ENCODE peak calls at places on chromosomes 16 and 17, in eight cellular contexts. One of them, this sample, is unnamed.
A peak's percentile ranks its signal among the peaks of the same experiment; 100 is the strongest.

GRCh38 chr16:61382435-61382834 is 653.8 kb downstream of the CDH8 start:
- DNase-seq in thyroid gland: no peak
- DNase-seq in testis: no peak
- DNase-seq in esophagus muscularis mucosa: no peak
- DNase-seq in stomach: no peak
- DNase-seq in uterus: no peak
- DNase-seq in transverse colon: no peak
- DNase-seq in ovary: no peak
- DNase-seq in this sample: no peak

GRCh38 chr17:2368383-2368782 is 31.1 kb downstream of the SGSM2 start:
- DNase-seq in stomach: no peak
- DNase-seq in esophagus muscularis mucosa: no peak
- DNase-seq in testis: no peak
- DNase-seq in thyroid gland: no peak
- DNase-seq in transverse colon: no peak
- DNase-seq in ovary: no peak
- DNase-seq in uterus: no peak
- DNase-seq in this sample: no peak

GRCh38 chr17:48121921-48122650 is 14.5 kb downstream of the SNX11 start:
- DNase-seq in transverse colon: no peak
- DNase-seq in testis: no peak
- DNase-seq in uterus: no peak
- DNase-seq in ovary: no peak
- DNase-seq in thyroid gland: peak; percentile 82
- DNase-seq in stomach: no peak
- DNase-seq in esophagus muscularis mucosa: no peak
- DNase-seq in this sample: no peak

GRCh38 chr16:86248325-86248905 is 261.9 kb upstream of the FOXF1 start:
- DNase-seq in stomach: no peak
- DNase-seq in ovary: no peak
- DNase-seq in esophagus muscularis mucosa: no peak
- DNase-seq in uterus: no peak
- DNase-seq in thyroid gland: no peak
- DNase-seq in transverse colon: no peak
- DNase-seq in testis: no peak
- DNase-seq in this sample: no peak

GRCh38 chr16:1428511-1428910 is 2.4 kb upstream of the PERCC1 start:
- DNase-seq in stomach: no peak
- DNase-seq in thyroid gland: no peak
- DNase-seq in transverse colon: no peak
- DNase-seq in esophagus muscularis mucosa: no peak
- DNase-seq in testis: no peak
- DNase-seq in uterus: no peak
- DNase-seq in ovary: no peak
- DNase-seq in this sample: no peak

GRCh38 chr17:17613708-17614114 is 22.2 kb upstream of the PEMT start:
- DNase-seq in stomach: peak; percentile 63
- DNase-seq in thyroid gland: peak; percentile 66
- DNase-seq in uterus: peak; percentile 63
- DNase-seq in testis: peak; percentile 87
- DNase-seq in transverse colon: peak; percentile 48
- DNase-seq in ovary: peak; percentile 39
- DNase-seq in esophagus muscularis mucosa: no peak
- DNase-seq in this sample: peak; percentile 59

GRCh38 chr17:14725729-14726128 is 424.8 kb downstream of the HS3ST3B1 start:
- DNase-seq in thyroid gland: no peak
- DNase-seq in ovary: no peak
- DNase-seq in testis: no peak
- DNase-seq in transverse colon: no peak
- DNase-seq in stomach: no peak
- DNase-seq in uterus: no peak
- DNase-seq in esophagus muscularis mucosa: no peak
- DNase-seq in this sample: no peak

GRCh38 chr16:81752225-81752875 is 26.7 kb upstream of the PLCG2 start:
- DNase-seq in uterus: no peak
- DNase-seq in ovary: no peak
- DNase-seq in transverse colon: peak; percentile 73
- DNase-seq in testis: peak; percentile 43
- DNase-seq in thyroid gland: no peak
- DNase-seq in esophagus muscularis mucosa: peak; percentile 92
- DNase-seq in stomach: peak; percentile 52
- DNase-seq in this sample: peak; percentile 54

GRCh38 chr16:528111-529011 is 849 bp downstream of the CAPN15 start:
- DNase-seq in testis: no peak
- DNase-seq in ovary: peak; percentile 71
- DNase-seq in stomach: peak; percentile 66
- DNase-seq in thyroid gland: peak; percentile 24
- DNase-seq in transverse colon: peak; percentile 87
- DNase-seq in esophagus muscularis mucosa: no peak
- DNase-seq in uterus: no peak
- DNase-seq in this sample: peak; percentile 43

GRCh38 chr17:45228985-45229517 is 7.4 kb downstream of the FMNL1 start:
- DNase-seq in thyroid gland: peak; percentile 32
- DNase-seq in uterus: peak; percentile 87
- DNase-seq in transverse colon: peak; percentile 87
- DNase-seq in testis: peak; percentile 70
- DNase-seq in stomach: peak; percentile 70
- DNase-seq in esophagus muscularis mucosa: peak; percentile 95
- DNase-seq in ovary: peak; percentile 61
- DNase-seq in this sample: peak; percentile 68

DNA sequence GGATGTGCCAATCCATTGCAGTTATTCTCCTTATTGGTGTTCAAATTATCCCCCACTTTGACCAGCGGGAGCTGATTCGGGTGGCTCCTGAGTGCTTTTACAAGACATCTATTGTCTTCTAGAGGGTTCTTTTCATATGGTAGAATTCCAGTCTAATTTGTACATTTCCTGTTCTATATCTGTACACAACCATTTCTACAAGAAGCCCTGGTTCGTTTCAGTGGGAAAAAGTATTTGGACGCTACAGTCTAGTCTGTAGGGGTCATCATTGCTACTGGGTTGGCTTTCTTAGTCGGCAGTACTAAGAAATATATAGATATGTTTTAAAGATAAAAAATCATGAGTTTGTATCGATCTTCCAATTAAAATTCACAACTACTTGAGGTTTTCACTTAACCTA is 262.6 kb downstream of the MAP2K6 start:
- DNase-seq in ovary: no peak
- DNase-seq in stomach: no peak
- DNase-seq in thyroid gland: no peak
- DNase-seq in testis: no peak
- DNase-seq in esophagus muscularis mucosa: no peak
- DNase-seq in transverse colon: no peak
- DNase-seq in uterus: no peak
- DNase-seq in this sample: no peak
- TF ChIP-seq CTCF in ovary: no peak
- TF ChIP-seq CTCF in stomach: no peak
- TF ChIP-seq CTCF in thyroid gland: no peak
- TF ChIP-seq CTCF in testis: no peak
- TF ChIP-seq CTCF in esophagus muscularis mucosa: no peak
- TF ChIP-seq CTCF in transverse colon: no peak
- TF ChIP-seq CTCF in uterus: no peak
- TF ChIP-seq CTCF in this sample: no peak

GRCh38 chr17:19867654-19868395 is at the start of gene ULK2:
- DNase-seq in uterus: peak; percentile 51
- DNase-seq in thyroid gland: peak; percentile 63
- DNase-seq in ovary: peak; percentile 82
- DNase-seq in stomach: peak; percentile 68
- DNase-seq in esophagus muscularis mucosa: no peak
- DNase-seq in testis: peak; percentile 73
- DNase-seq in transverse colon: peak; percentile 56
- DNase-seq in this sample: peak; percentile 56
- TF ChIP-seq POLR2A in uterus: peak; percentile 95
- TF ChIP-seq POLR2A in thyroid gland: peak; percentile 68
- TF ChIP-seq POLR2A in ovary: peak; percentile 90
- TF ChIP-seq POLR2A in stomach: no peak
- TF ChIP-seq POLR2A in esophagus muscularis mucosa: no peak
- TF ChIP-seq POLR2A in testis: no peak
- TF ChIP-seq POLR2A in transverse colon: no peak
- TF ChIP-seq POLR2A in this sample: peak; percentile 87

DNA sequence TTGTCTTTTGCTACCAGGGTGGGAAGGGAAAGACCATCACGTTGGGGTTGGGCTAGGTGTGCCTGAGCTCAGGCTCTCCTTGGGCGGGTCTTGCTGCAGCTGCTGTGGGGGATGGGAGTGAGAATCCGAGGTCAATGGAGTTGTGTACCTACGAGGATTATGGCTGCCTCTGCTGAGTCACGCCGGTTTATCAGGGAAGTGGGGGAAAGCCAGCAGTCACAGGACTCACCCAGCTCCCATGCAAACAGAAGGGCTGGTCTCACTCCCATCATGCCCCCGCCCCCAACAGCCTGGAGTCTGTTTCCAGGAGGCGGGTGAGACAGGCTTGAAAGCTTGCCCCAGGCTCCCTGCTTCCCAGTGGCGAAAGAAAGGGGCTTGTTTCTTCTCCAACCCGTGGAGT is 1259.0 kb upstream of the GOT2 start:
- DNase-seq in esophagus muscularis mucosa: no peak
- DNase-seq in stomach: peak; percentile 65
- DNase-seq in ovary: no peak
- DNase-seq in transverse colon: no peak
- DNase-seq in uterus: no peak
- DNase-seq in thyroid gland: no peak
- DNase-seq in testis: no peak
- DNase-seq in this sample: no peak
- H3K9me3 ChIP-seq in esophagus muscularis mucosa: peaks cover 17% of the 10 kb centered on the region
- H3K9me3 ChIP-seq in stomach: no peaks in the 10 kb centered on the region
- H3K9me3 ChIP-seq in ovary: no peaks in the 10 kb centered on the region
- H3K9me3 ChIP-seq in transverse colon: peaks cover 3% of the 10 kb centered on the region
- H3K9me3 ChIP-seq in uterus: no peaks in the 10 kb centered on the region
- H3K9me3 ChIP-seq in thyroid gland: no peaks in the 10 kb centered on the region
- H3K9me3 ChIP-seq in testis: no peaks in the 10 kb centered on the region
- H3K9me3 ChIP-seq in this sample: no peaks in the 10 kb centered on the region

GRCh38 chr16:4511441-4512082 is 27.0 kb downstream of the CDIP1 start:
- DNase-seq in ovary: no peak
- DNase-seq in transverse colon: peak; percentile 56
- DNase-seq in stomach: peak; percentile 73
- DNase-seq in thyroid gland: peak; percentile 44
- DNase-seq in testis: peak; percentile 76
- DNase-seq in esophagus muscularis mucosa: no peak
- DNase-seq in uterus: no peak
- DNase-seq in this sample: peak; percentile 61
- TF ChIP-seq CTCF in ovary: no peak
- TF ChIP-seq CTCF in transverse colon: peak; percentile 57
- TF ChIP-seq CTCF in stomach: peak; percentile 47
- TF ChIP-seq CTCF in thyroid gland: peak; percentile 20
- TF ChIP-seq CTCF in testis: peak; percentile 46
- TF ChIP-seq CTCF in esophagus muscularis mucosa: peak; percentile 52
- TF ChIP-seq CTCF in uterus: peak; percentile 23
- TF ChIP-seq CTCF in this sample: peak; percentile 32

DNA sequence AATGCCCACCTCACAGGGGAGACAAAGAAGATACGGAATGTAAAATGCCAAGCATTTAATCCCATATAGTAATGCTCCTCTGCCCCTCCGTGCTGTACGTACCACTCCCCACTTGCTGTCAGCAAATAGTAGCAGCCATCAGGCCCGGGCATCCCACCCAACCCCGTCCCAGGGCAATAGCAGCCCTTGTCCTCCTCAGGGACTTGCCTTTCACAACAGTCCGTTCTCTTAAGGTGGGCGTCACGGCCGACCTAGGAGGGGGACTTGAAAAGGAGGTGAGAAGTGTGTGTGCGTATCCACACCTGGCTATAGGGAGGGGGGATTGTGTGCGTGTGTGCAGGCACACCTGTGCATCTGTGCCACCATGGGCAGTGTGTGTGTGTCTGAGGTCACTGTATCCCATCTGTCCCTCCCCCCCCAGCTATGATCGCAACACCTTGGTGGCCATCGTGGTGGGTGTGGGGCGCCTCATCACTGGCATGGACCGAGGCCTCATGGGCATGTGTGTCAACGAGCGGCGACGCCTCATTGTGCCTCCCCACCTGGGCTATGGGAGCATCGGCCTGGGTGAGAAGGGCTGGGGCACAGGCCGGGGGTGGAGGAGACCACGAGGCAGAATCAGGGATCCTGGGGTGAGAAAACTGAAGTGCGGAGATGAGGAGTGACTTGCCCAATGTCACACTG is 4.0 kb downstream of the FKBP10 start:
- DNase-seq in thyroid gland: no peak
- DNase-seq in testis: no peak
- DNase-seq in ovary: no peak
- DNase-seq in uterus: no peak
- DNase-seq in esophagus muscularis mucosa: no peak
- DNase-seq in transverse colon: no peak
- DNase-seq in stomach: no peak
- DNase-seq in this sample: no peak
- TF ChIP-seq POLR2A in thyroid gland: no peak
- TF ChIP-seq POLR2A in testis: no peak
- TF ChIP-seq POLR2A in ovary: no peak
- TF ChIP-seq POLR2A in uterus: no peak
- TF ChIP-seq POLR2A in esophagus muscularis mucosa: no peak
- TF ChIP-seq POLR2A in transverse colon: no peak
- TF ChIP-seq POLR2A in stomach: no peak
- TF ChIP-seq POLR2A in this sample: no peak

GRCh38 chr16:3408561-3409197 is 7.7 kb downstream of the ZNF174 start:
- DNase-seq in transverse colon: no peak
- DNase-seq in thyroid gland: no peak
- DNase-seq in uterus: no peak
- DNase-seq in stomach: no peak
- DNase-seq in testis: no peak
- DNase-seq in ovary: no peak
- DNase-seq in esophagus muscularis mucosa: no peak
- DNase-seq in this sample: no peak
- H3K9me3 ChIP-seq in transverse colon: peaks cover 82% of the 10 kb centered on the region
- H3K9me3 ChIP-seq in thyroid gland: peaks cover 11% of the 10 kb centered on the region
- H3K9me3 ChIP-seq in uterus: no peaks in the 10 kb centered on the region
- H3K9me3 ChIP-seq in stomach: peaks cover 100% of the 10 kb centered on the region
- H3K9me3 ChIP-seq in testis: peaks cover 3% of the 10 kb centered on the region
- H3K9me3 ChIP-seq in ovary: peaks cover 61% of the 10 kb centered on the region
- H3K9me3 ChIP-seq in esophagus muscularis mucosa: peaks cover 90% of the 10 kb centered on the region
- H3K9me3 ChIP-seq in this sample: peaks cover 58% of the 10 kb centered on the region

GRCh38 chr16:12891836-12892235 is 9.6 kb upstream of the SHISA9 start:
- DNase-seq in esophagus muscularis mucosa: no peak
- DNase-seq in ovary: no peak
- DNase-seq in transverse colon: no peak
- DNase-seq in uterus: no peak
- DNase-seq in thyroid gland: no peak
- DNase-seq in stomach: no peak
- DNase-seq in testis: no peak
- DNase-seq in this sample: no peak
- TF ChIP-seq CTCF in esophagus muscularis mucosa: no peak
- TF ChIP-seq CTCF in ovary: no peak
- TF ChIP-seq CTCF in transverse colon: no peak
- TF ChIP-seq CTCF in uterus: no peak
- TF ChIP-seq CTCF in thyroid gland: no peak
- TF ChIP-seq CTCF in stomach: no peak
- TF ChIP-seq CTCF in testis: no peak
- TF ChIP-seq CTCF in this sample: no peak

GRCh38 chr17:72362466-72363335 is 241.9 kb downstream of the SOX9 start:
- DNase-seq in testis: no peak
- DNase-seq in uterus: no peak
- DNase-seq in transverse colon: no peak
- DNase-seq in stomach: no peak
- DNase-seq in thyroid gland: no peak
- DNase-seq in esophagus muscularis mucosa: no peak
- DNase-seq in ovary: no peak
- DNase-seq in this sample: no peak
- TF ChIP-seq POLR2A in testis: no peak
- TF ChIP-seq POLR2A in uterus: no peak
- TF ChIP-seq POLR2A in transverse colon: no peak
- TF ChIP-seq POLR2A in stomach: no peak
- TF ChIP-seq POLR2A in thyroid gland: no peak
- TF ChIP-seq POLR2A in esophagus muscularis mucosa: no peak
- TF ChIP-seq POLR2A in ovary: no peak
- TF ChIP-seq POLR2A in this sample: no peak

This sample was measured in adrenal gland.